ENCODE peak calls at places on chromosomes 12 and 14, in eight cellular contexts. One of them, this sample, is unnamed.

GRCh38 chr12:120804428-120804827 is 78.8 kb downstream of the ACADS start:
- DNase-seq in stimulated activated CD8-positive, alpha-beta memory T cell treated with anti-CD3 and anti-CD28 coated beads, Interleukin-4, amount 100 ng/mL, for 48 hours: no peak
- DNase-seq in T47D: no peak
- DNase-seq in astrocyte of the spinal cord: no peak
- DNase-seq in NCI-H1694 treated with DMSO at 0.1 percent for 48 hours: no peak
- DNase-seq in MM.1S: no peak
- DNase-seq in activated T-cell treated with anti-CD3 and anti-CD28 coated beads for 48 hours: no peak
- DNase-seq in foreskin melanocyte: no peak
- DNase-seq in this sample: no peak

GRCh38 chr12:57181072-57181471 is 33.7 kb upstream of the LRP1-AS start:
- DNase-seq in astrocyte of the spinal cord: no peak
- DNase-seq in stimulated activated CD8-positive, alpha-beta memory T cell treated with anti-CD3 and anti-CD28 coated beads, Interleukin-4, amount 100 ng/mL, for 48 hours: no peak
- DNase-seq in activated T-cell treated with anti-CD3 and anti-CD28 coated beads for 48 hours: no peak
- DNase-seq in T47D: no peak
- DNase-seq in NCI-H1694 treated with DMSO at 0.1 percent for 48 hours: no peak
- DNase-seq in MM.1S: no peak
- DNase-seq in foreskin melanocyte: no peak
- DNase-seq in this sample: no peak

GRCh38 chr14:66650491-66650911 is 142.6 kb downstream of the GPHN start:
- DNase-seq in NCI-H1694 treated with DMSO at 0.1 percent for 48 hours: no peak
- DNase-seq in foreskin melanocyte: no peak
- DNase-seq in stimulated activated CD8-positive, alpha-beta memory T cell treated with anti-CD3 and anti-CD28 coated beads, Interleukin-4, amount 100 ng/mL, for 48 hours: no peak
- DNase-seq in T47D: no peak
- DNase-seq in activated T-cell treated with anti-CD3 and anti-CD28 coated beads for 48 hours: no peak
- DNase-seq in MM.1S: peak
- DNase-seq in astrocyte of the spinal cord: no peak
- DNase-seq in this sample: no peak

GRCh38 chr12:19978193-19978592 is 390.1 kb upstream of the PDE3A start:
- DNase-seq in activated T-cell treated with anti-CD3 and anti-CD28 coated beads for 48 hours: no peak
- DNase-seq in foreskin melanocyte: no peak
- DNase-seq in MM.1S: no peak
- DNase-seq in NCI-H1694 treated with DMSO at 0.1 percent for 48 hours: peak
- DNase-seq in stimulated activated CD8-positive, alpha-beta memory T cell treated with anti-CD3 and anti-CD28 coated beads, Interleukin-4, amount 100 ng/mL, for 48 hours: no peak
- DNase-seq in T47D: no peak
- DNase-seq in astrocyte of the spinal cord: peak
- DNase-seq in this sample: no peak

GRCh38 chr12:131074221-131075083 is 120.7 kb downstream of the ADGRD1 start:
- DNase-seq in activated T-cell treated with anti-CD3 and anti-CD28 coated beads for 48 hours: no peak
- DNase-seq in T47D: no peak
- DNase-seq in MM.1S: no peak
- DNase-seq in astrocyte of the spinal cord: no peak
- DNase-seq in stimulated activated CD8-positive, alpha-beta memory T cell treated with anti-CD3 and anti-CD28 coated beads, Interleukin-4, amount 100 ng/mL, for 48 hours: no peak
- DNase-seq in foreskin melanocyte: no peak
- DNase-seq in NCI-H1694 treated with DMSO at 0.1 percent for 48 hours: no peak
- DNase-seq in this sample: peak

GRCh38 chr12:29039013-29039412 is 110.1 kb upstream of the FAR2 start:
- DNase-seq in stimulated activated CD8-positive, alpha-beta memory T cell treated with anti-CD3 and anti-CD28 coated beads, Interleukin-4, amount 100 ng/mL, for 48 hours: no peak
- DNase-seq in foreskin melanocyte: peak
- DNase-seq in MM.1S: no peak
- DNase-seq in astrocyte of the spinal cord: peak
- DNase-seq in T47D: no peak
- DNase-seq in activated T-cell treated with anti-CD3 and anti-CD28 coated beads for 48 hours: no peak
- DNase-seq in NCI-H1694 treated with DMSO at 0.1 percent for 48 hours: no peak
- DNase-seq in this sample: no peak

GRCh38 chr14:31440280-31440679 is 17.0 kb downstream of the DTD2 start:
- DNase-seq in MM.1S: no peak
- DNase-seq in foreskin melanocyte: no peak
- DNase-seq in T47D: no peak
- DNase-seq in astrocyte of the spinal cord: no peak
- DNase-seq in activated T-cell treated with anti-CD3 and anti-CD28 coated beads for 48 hours: no peak
- DNase-seq in NCI-H1694 treated with DMSO at 0.1 percent for 48 hours: no peak
- DNase-seq in stimulated activated CD8-positive, alpha-beta memory T cell treated with anti-CD3 and anti-CD28 coated beads, Interleukin-4, amount 100 ng/mL, for 48 hours: no peak
- DNase-seq in this sample: no peak

GRCh38 chr14:99344051-99344450 is 72.1 kb upstream of the BCL11B start:
- DNase-seq in T47D: no peak
- DNase-seq in MM.1S: no peak
- DNase-seq in foreskin melanocyte: no peak
- DNase-seq in activated T-cell treated with anti-CD3 and anti-CD28 coated beads for 48 hours: no peak
- DNase-seq in NCI-H1694 treated with DMSO at 0.1 percent for 48 hours: no peak
- DNase-seq in astrocyte of the spinal cord: no peak
- DNase-seq in stimulated activated CD8-positive, alpha-beta memory T cell treated with anti-CD3 and anti-CD28 coated beads, Interleukin-4, amount 100 ng/mL, for 48 hours: no peak
- DNase-seq in this sample: no peak

GRCh38 chr12:121590476-121591143 is 9.8 kb upstream of the KDM2B start:
- DNase-seq in stimulated activated CD8-positive, alpha-beta memory T cell treated with anti-CD3 and anti-CD28 coated beads, Interleukin-4, amount 100 ng/mL, for 48 hours: peak
- DNase-seq in foreskin melanocyte: no peak
- DNase-seq in T47D: no peak
- DNase-seq in NCI-H1694 treated with DMSO at 0.1 percent for 48 hours: no peak
- DNase-seq in astrocyte of the spinal cord: peak
- DNase-seq in activated T-cell treated with anti-CD3 and anti-CD28 coated beads for 48 hours: peak
- DNase-seq in MM.1S: peak
- DNase-seq in this sample: no peak

GRCh38 chr12:109115758-109116610 is at the start of gene ACACB:
- DNase-seq in NCI-H1694 treated with DMSO at 0.1 percent for 48 hours: no peak
- DNase-seq in MM.1S: no peak
- DNase-seq in stimulated activated CD8-positive, alpha-beta memory T cell treated with anti-CD3 and anti-CD28 coated beads, Interleukin-4, amount 100 ng/mL, for 48 hours: no peak
- DNase-seq in activated T-cell treated with anti-CD3 and anti-CD28 coated beads for 48 hours: no peak
- DNase-seq in foreskin melanocyte: peak
- DNase-seq in T47D: no peak
- DNase-seq in astrocyte of the spinal cord: no peak
- DNase-seq in this sample: peak

GRCh38 chr14:105375635-105376057 is 22.7 kb upstream of the TEX22 start:
- DNase-seq in foreskin melanocyte: no peak
- DNase-seq in MM.1S: no peak
- DNase-seq in stimulated activated CD8-positive, alpha-beta memory T cell treated with anti-CD3 and anti-CD28 coated beads, Interleukin-4, amount 100 ng/mL, for 48 hours: peak
- DNase-seq in activated T-cell treated with anti-CD3 and anti-CD28 coated beads for 48 hours: peak
- DNase-seq in NCI-H1694 treated with DMSO at 0.1 percent for 48 hours: no peak
- DNase-seq in T47D: no peak
- DNase-seq in astrocyte of the spinal cord: no peak
- DNase-seq in this sample: no peak

GRCh38 chr14:23562822-23563472 is 4.6 kb downstream of the AP1G2 start:
- DNase-seq in stimulated activated CD8-positive, alpha-beta memory T cell treated with anti-CD3 and anti-CD28 coated beads, Interleukin-4, amount 100 ng/mL, for 48 hours: peak
- DNase-seq in foreskin melanocyte: no peak
- DNase-seq in astrocyte of the spinal cord: peak
- DNase-seq in T47D: peak
- DNase-seq in NCI-H1694 treated with DMSO at 0.1 percent for 48 hours: peak
- DNase-seq in MM.1S: no peak
- DNase-seq in activated T-cell treated with anti-CD3 and anti-CD28 coated beads for 48 hours: peak
- DNase-seq in this sample: no peak

GRCh38 chr14:72173038-72173720 is 240.9 kb downstream of the RGS6 start:
- DNase-seq in MM.1S: no peak
- DNase-seq in foreskin melanocyte: no peak
- DNase-seq in T47D: no peak
- DNase-seq in activated T-cell treated with anti-CD3 and anti-CD28 coated beads for 48 hours: no peak
- DNase-seq in stimulated activated CD8-positive, alpha-beta memory T cell treated with anti-CD3 and anti-CD28 coated beads, Interleukin-4, amount 100 ng/mL, for 48 hours: no peak
- DNase-seq in NCI-H1694 treated with DMSO at 0.1 percent for 48 hours: no peak
- DNase-seq in astrocyte of the spinal cord: no peak
- DNase-seq in this sample: no peak

GRCh38 chr14:100568164-100568997 is 18.8 kb downstream of the BEGAIN start:
- DNase-seq in T47D: no peak
- DNase-seq in foreskin melanocyte: no peak
- DNase-seq in MM.1S: no peak
- DNase-seq in stimulated activated CD8-positive, alpha-beta memory T cell treated with anti-CD3 and anti-CD28 coated beads, Interleukin-4, amount 100 ng/mL, for 48 hours: no peak
- DNase-seq in astrocyte of the spinal cord: no peak
- DNase-seq in NCI-H1694 treated with DMSO at 0.1 percent for 48 hours: peak
- DNase-seq in activated T-cell treated with anti-CD3 and anti-CD28 coated beads for 48 hours: no peak
- DNase-seq in this sample: no peak

GRCh38 chr12:57049890-57050289 is at the start of gene MYO1A:
- DNase-seq in stimulated activated CD8-positive, alpha-beta memory T cell treated with anti-CD3 and anti-CD28 coated beads, Interleukin-4, amount 100 ng/mL, for 48 hours: no peak
- DNase-seq in NCI-H1694 treated with DMSO at 0.1 percent for 48 hours: no peak
- DNase-seq in T47D: peak
- DNase-seq in activated T-cell treated with anti-CD3 and anti-CD28 coated beads for 48 hours: no peak
- DNase-seq in MM.1S: no peak
- DNase-seq in foreskin melanocyte: no peak
- DNase-seq in astrocyte of the spinal cord: no peak
- DNase-seq in this sample: no peak

GRCh38 chr12:117408161-117408791 is 46.9 kb upstream of the NOS1 start:
- DNase-seq in foreskin melanocyte: no peak
- DNase-seq in MM.1S: no peak
- DNase-seq in astrocyte of the spinal cord: peak
- DNase-seq in T47D: peak
- DNase-seq in NCI-H1694 treated with DMSO at 0.1 percent for 48 hours: no peak
- DNase-seq in activated T-cell treated with anti-CD3 and anti-CD28 coated beads for 48 hours: no peak
- DNase-seq in stimulated activated CD8-positive, alpha-beta memory T cell treated with anti-CD3 and anti-CD28 coated beads, Interleukin-4, amount 100 ng/mL, for 48 hours: no peak
- DNase-seq in this sample: no peak

GRCh38 chr14:34262511-34262910 is 199.5 kb downstream of the SPTSSA start:
- DNase-seq in stimulated activated CD8-positive, alpha-beta memory T cell treated with anti-CD3 and anti-CD28 coated beads, Interleukin-4, amount 100 ng/mL, for 48 hours: no peak
- DNase-seq in foreskin melanocyte: no peak
- DNase-seq in T47D: no peak
- DNase-seq in NCI-H1694 treated with DMSO at 0.1 percent for 48 hours: no peak
- DNase-seq in astrocyte of the spinal cord: no peak
- DNase-seq in MM.1S: no peak
- DNase-seq in activated T-cell treated with anti-CD3 and anti-CD28 coated beads for 48 hours: no peak
- DNase-seq in this sample: no peak

GRCh38 chr12:105935106-105935505 is 203.6 kb downstream of the NUAK1 start:
- DNase-seq in astrocyte of the spinal cord: peak
- DNase-seq in NCI-H1694 treated with DMSO at 0.1 percent for 48 hours: no peak
- DNase-seq in MM.1S: no peak
- DNase-seq in foreskin melanocyte: no peak
- DNase-seq in stimulated activated CD8-positive, alpha-beta memory T cell treated with anti-CD3 and anti-CD28 coated beads, Interleukin-4, amount 100 ng/mL, for 48 hours: no peak
- DNase-seq in activated T-cell treated with anti-CD3 and anti-CD28 coated beads for 48 hours: no peak
- DNase-seq in T47D: peak
- DNase-seq in this sample: no peak